ENCODE peak calls at places on chromosomes 3 and 15, in ten cellular contexts. D is Peyer's patch; U is uterus; B is tibial artery; Q is mesenchymal stem cell; F is stomach; Y is right lobe of liver; N is upper lobe of right lung; P is spleen; J is CD8-positive, alpha-beta T cell. E is an unnamed sample.

GRCh38 chr3:159418571-159419526 is 569.8 kb upstream of the IL12A start:
- DNase-seq in D (no peak), U (no peak), B (no peak), Q (peak; percentile 77), F (no peak), Y (no peak), N (no peak), P (no peak), J (no peak), E (no peak)

GRCh38 chr3:185439745-185440466 is 58.9 kb downstream of the TMEM41A start:
- DNase-seq in D (no peak), U (no peak), B (no peak), Q (no peak), F (no peak), Y (no peak), N (no peak), P (no peak), J (no peak), E (no peak)

GRCh38 chr15:101052681-101053121 is 133.5 kb downstream of the LRRK1 start:
- DNase-seq in D (no peak), U (no peak), B (peak; percentile 59), Q (no peak), F (peak; percentile 16), Y (no peak), N (peak; percentile 36), P (peak; percentile 69), J (no peak), E (no peak)

GRCh38 chr3:178388473-178388872 is 147.8 kb upstream of the KCNMB2 start:
- DNase-seq in D (no peak), U (no peak), B (no peak), Q (no peak), F (no peak), Y (no peak), N (no peak), P (no peak), J (no peak), E (no peak)

GRCh38 chr3:138338244-138338643 is 8.6 kb upstream of the NME9 start:
- DNase-seq in D (no peak), U (no peak), B (no peak), Q (no peak), F (no peak), Y (no peak), N (no peak), P (no peak), J (no peak), E (no peak)

GRCh38 chr3:78801923-78802587 is 965.7 kb downstream of the ROBO1 start:
- DNase-seq in D (no peak), U (no peak), B (no peak), Q (peak; percentile 16), F (no peak), Y (no peak), N (no peak), P (no peak), J (no peak), E (no peak)

GRCh38 chr15:27273506-27273905 is 302.5 kb downstream of the GABRG3 start:
- DNase-seq in D (no peak), U (no peak), B (no peak), Q (no peak), F (no peak), Y (no peak), N (no peak), P (no peak), J (no peak), E (no peak)

GRCh38 chr15:84929795-84930371 is 45.4 kb downstream of the SLC28A1 start:
- DNase-seq in D (no peak), U (no peak), B (no peak), Q (peak; percentile 56), F (peak; percentile 86), Y (no peak), N (no peak), P (no peak), J (no peak), E (no peak)

GRCh38 chr15:68186671-68187397 is 18.3 kb downstream of the CALML4 start:
- DNase-seq in D (no peak), U (no peak), B (no peak), Q (no peak), F (no peak), Y (no peak), N (no peak), P (no peak), J (no peak), E (no peak)

GRCh38 chr3:26915208-26915607 is 292.6 kb downstream of the LRRC3B start:
- DNase-seq in D (no peak), U (no peak), B (no peak), Q (no peak), F (no peak), Y (no peak), N (no peak), P (no peak), J (no peak), E (no peak)

DNA sequence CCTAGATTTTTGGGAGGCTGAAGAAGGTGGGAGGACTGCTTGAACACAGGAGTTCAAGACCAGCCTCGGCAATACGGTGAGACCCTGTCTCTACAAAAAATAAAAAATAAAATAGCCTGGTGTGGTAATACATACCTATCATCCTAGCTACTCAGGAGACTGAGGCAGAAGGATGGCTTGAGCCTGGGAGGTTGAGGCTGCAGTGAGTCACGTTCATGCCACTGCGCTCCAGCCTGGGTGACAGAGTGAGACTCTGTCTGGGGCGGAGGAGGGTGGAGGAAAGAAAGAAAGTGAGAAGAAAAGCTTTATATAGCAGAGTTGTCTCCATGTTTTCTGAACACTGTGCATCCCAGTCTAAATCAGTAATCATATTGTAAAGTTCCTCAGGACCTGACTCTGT is 301.4 kb upstream of the CNTN6 start:
- DNase-seq in D (no peak), U (no peak), B (no peak), Q (no peak), F (no peak), Y (no peak), N (no peak), P (no peak), J (no peak), E (no peak)
- H3K9me3 ChIP-seq in D (no peaks in the 10 kb centered on the region), U (no peaks in the 10 kb centered on the region), B (no peaks in the 10 kb centered on the region), Q (peaks cover 13% of the 10 kb centered on the region), F (peaks cover 26% of the 10 kb centered on the region), Y (no peaks in the 10 kb centered on the region), N (no peaks in the 10 kb centered on the region), P (peaks cover 9% of the 10 kb centered on the region), J (no peaks in the 10 kb centered on the region), E (no peaks in the 10 kb centered on the region)

DNA sequence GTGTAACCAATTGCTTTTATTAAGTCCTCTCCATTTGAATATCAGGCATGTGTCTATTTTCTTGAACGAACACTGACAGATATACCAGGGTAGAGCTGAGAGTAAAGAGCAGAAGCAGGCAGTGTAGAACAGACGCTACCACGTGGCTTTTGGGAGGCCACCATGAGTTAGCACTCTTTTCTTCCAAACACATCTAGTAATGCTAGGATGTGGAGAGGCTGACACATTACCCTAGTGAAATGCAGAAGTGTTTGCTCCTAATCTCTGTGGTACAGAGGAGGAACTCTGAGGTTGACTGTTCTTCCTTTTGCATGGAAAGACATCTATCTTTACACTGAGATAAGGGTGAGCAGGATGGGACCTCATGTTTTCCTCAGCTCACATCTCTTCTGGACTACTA is 216.3 kb downstream of the SATB1 start:
- DNase-seq in D (no peak), U (no peak), B (no peak), Q (no peak), F (no peak), Y (no peak), N (no peak), P (no peak), J (no peak), E (no peak)
- H3K4me3 ChIP-seq in D (no peak overlapping the region), U (no peak overlapping the region), B (no peak overlapping the region), Q (no peak overlapping the region), F (no peak overlapping the region), Y (no peak overlapping the region), N (no peak overlapping the region), P (no peak overlapping the region), J (no peak overlapping the region), E (no peak overlapping the region)

GRCh38 chr15:65981837-65982696 is 112.8 kb downstream of the RAB11A start:
- DNase-seq in D (peak; percentile 56), U (no peak), B (no peak), Q (no peak), F (peak; percentile 64), Y (no peak), N (peak; percentile 72), P (peak; percentile 86), J (peak; percentile 79), E (peak; percentile 56)
- H3K4me1 ChIP-seq in D (peaks cover 8% of the 10 kb centered on the region), U (peaks cover 6% of the 10 kb centered on the region), B (no peaks in the 10 kb centered on the region), Q (peaks cover 11% of the 10 kb centered on the region), F (peaks cover 17% of the 10 kb centered on the region), Y (no peaks in the 10 kb centered on the region), N (peaks cover 4% of the 10 kb centered on the region), P (no peaks in the 10 kb centered on the region), J (peaks cover 9% of the 10 kb centered on the region), E (peaks cover 9% of the 10 kb centered on the region)

GRCh38 chr3:128922804-128923459 is 43.5 kb downstream of the ACAD9 start:
- DNase-seq in D (peak; percentile 42), U (no peak), B (peak; percentile 25), Q (no peak), F (no peak), Y (peak; percentile 27), N (peak; percentile 9), P (no peak), J (peak; percentile 52), E (no peak)
- H3K9me3 ChIP-seq in D (peaks cover 8% of the 10 kb centered on the region), U (no peaks in the 10 kb centered on the region), B (no peaks in the 10 kb centered on the region), Q (peaks cover 70% of the 10 kb centered on the region), F (peaks cover 49% of the 10 kb centered on the region), Y (no peaks in the 10 kb centered on the region), N (no peaks in the 10 kb centered on the region), P (peaks cover 50% of the 10 kb centered on the region), J (no peaks in the 10 kb centered on the region), E (peaks cover 11% of the 10 kb centered on the region)

GRCh38 chr3:11739123-11739522 is 95.4 kb upstream of the VGLL4 start:
- DNase-seq in D (no peak), U (no peak), B (no peak), Q (no peak), F (no peak), Y (no peak), N (no peak), P (no peak), J (no peak), E (no peak)

GRCh38 chr3:11735638-11736037 is 91.9 kb upstream of the VGLL4 start:
- DNase-seq in D (no peak), U (no peak), B (no peak), Q (no peak), F (peak; percentile 40), Y (no peak), N (no peak), P (no peak), J (no peak), E (no peak)

GRCh38 chr3:11737742-11738141 is 94.0 kb upstream of the VGLL4 start:
- DNase-seq in D (no peak), U (no peak), B (no peak), Q (no peak), F (no peak), Y (no peak), N (no peak), P (no peak), J (no peak), E (no peak)

GRCh38 chr3:11736136-11736833 is 92.6 kb upstream of the VGLL4 start:
- DNase-seq in D (no peak), U (no peak), B (no peak), Q (no peak), F (no peak), Y (no peak), N (no peak), P (no peak), J (no peak), E (no peak)

DNA sequence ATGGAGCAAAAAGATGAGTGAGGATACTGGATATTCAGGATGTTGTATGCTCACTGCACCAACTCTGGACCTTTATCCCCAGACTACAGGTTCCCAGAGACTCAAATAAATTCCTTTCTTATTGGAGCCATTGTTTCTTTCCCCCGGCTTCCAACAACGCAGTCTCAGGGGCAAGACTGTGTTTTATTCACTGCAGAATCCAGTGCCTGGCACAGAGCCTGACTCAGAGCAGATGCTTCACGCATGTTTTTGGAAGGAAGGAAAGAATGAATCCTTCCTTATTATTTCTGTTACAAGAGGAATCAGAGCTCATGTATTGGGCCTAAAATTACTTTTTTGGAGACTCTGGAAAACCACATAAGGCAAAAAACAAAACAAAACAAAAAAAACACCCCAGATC is 96.0 kb upstream of the VGLL4 start:
- DNase-seq in D (no peak), U (peak; percentile 31), B (no peak), Q (no peak), F (no peak), Y (no peak), N (no peak), P (no peak), J (no peak), E (no peak)
- H3K4me3 ChIP-seq in D (no peak overlapping the region), U (no peak overlapping the region), B (no peak overlapping the region), Q (no peak overlapping the region), F (no peak overlapping the region), Y (no peak overlapping the region), N (no peak overlapping the region), P (no peak overlapping the region), J (no peak overlapping the region), E (no peak overlapping the region)